ENCODE peak calls at places on chromosomes 4 and X, in eight cellular contexts. O is GM23338, S is GM12878, Z is SK-N-SH, P is Panc1, F is HCT116, L is K562, E is HepG2. H is an unnamed sample.

GRCh38 chr4:121799208-121799823 is 1.8 kb upstream of the EXOSC9 start:
- DNase-seq in O (no peak), S (no peak), Z (no peak), P (no peak), F (no peak), L (no peak), E (peak), H (no peak)

GRCh38 chr4:1105662-1106061 is 7.7 kb downstream of the RNF212 start:
- DNase-seq in O (peak), S (no peak), Z (no peak), P (no peak), F (no peak), L (no peak), E (no peak), H (no peak)

GRCh38 chrX:44903842-44904530 is 31.0 kb downstream of the KDM6A start:
- DNase-seq in O (no peak), S (no peak), Z (no peak), P (no peak), F (no peak), L (no peak), E (no peak), H (no peak)

GRCh38 chr4:41257901-41258300 is 1.2 kb downstream of the UCHL1 start:
- DNase-seq in O (no peak), S (no peak), Z (peak), P (no peak), F (no peak), L (no peak), E (no peak), H (no peak)

GRCh38 chrX:119573840-119574393 is 446 bp upstream of the UBE2A start:
- DNase-seq in O (peak), S (no peak), Z (peak), P (no peak), F (peak), L (peak), E (peak), H (peak)

GRCh38 chr4:139153411-139154133 is 23.4 kb downstream of the ELF2 start:
- DNase-seq in O (peak), S (no peak), Z (no peak), P (no peak), F (no peak), L (no peak), E (peak), H (no peak)

GRCh38 chr4:87865960-87866598 is 33.3 kb downstream of the MEPE start:
- DNase-seq in O (peak), S (no peak), Z (no peak), P (no peak), F (no peak), L (no peak), E (peak), H (no peak)

GRCh38 chr4:65502151-65502691 is 168.1 kb downstream of the EPHA5 start:
- DNase-seq in O (no peak), S (no peak), Z (no peak), P (peak), F (no peak), L (no peak), E (no peak), H (no peak)

GRCh38 chr4:112290341-112290740 is 4.6 kb upstream of the TIFA start:
- DNase-seq in O (no peak), S (no peak), Z (no peak), P (no peak), F (no peak), L (no peak), E (no peak), H (no peak)

GRCh38 chr4:1211951-1212545 is 36.9 kb downstream of the CTBP1 start:
- DNase-seq in O (no peak), S (no peak), Z (no peak), P (no peak), F (no peak), L (no peak), E (no peak), H (no peak)

GRCh38 chr4:138034871-138035270 is 207.3 kb downstream of the SLC7A11 start:
- DNase-seq in O (no peak), S (no peak), Z (no peak), P (no peak), F (no peak), L (no peak), E (no peak), H (peak)

GRCh38 chrX:15072259-15072658 is 197.6 kb downstream of the ASB9 start:
- DNase-seq in O (no peak), S (no peak), Z (no peak), P (no peak), F (no peak), L (no peak), E (no peak), H (no peak)

GRCh38 chrX:15072880-15073279 is 197.0 kb downstream of the ASB9 start:
- DNase-seq in O (no peak), S (no peak), Z (no peak), P (no peak), F (no peak), L (no peak), E (no peak), H (no peak)

DNA sequence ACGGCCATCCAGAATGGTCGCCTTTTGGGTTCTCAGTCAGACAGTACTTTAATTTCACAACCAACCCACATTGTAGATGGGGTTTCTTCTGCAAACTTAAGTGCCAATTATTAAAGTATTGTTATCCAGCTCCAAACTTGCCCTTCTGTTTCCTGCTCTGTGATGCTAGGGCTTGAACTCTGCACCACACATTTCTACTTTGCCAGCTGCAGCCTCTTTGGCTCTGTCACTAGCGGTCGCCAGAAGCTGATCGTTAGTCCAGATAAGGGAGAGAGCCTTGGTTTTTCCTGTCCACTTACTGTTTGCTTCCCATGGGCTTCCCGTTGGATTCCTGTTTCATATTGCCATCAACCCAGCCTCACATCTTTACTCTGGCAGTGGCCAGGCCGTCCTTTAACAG is 196.6 kb downstream of the ASB9 start:
- DNase-seq in O (no peak), S (no peak), Z (no peak), P (no peak), F (no peak), L (no peak), E (no peak), H (no peak)
- TF ChIP-seq REST in O (no peak), S (no peak), Z (no peak), P (no peak), F (no peak), L (no peak), E (no peak), H (no peak)

GRCh38 chrX:2693123-2693438 is 2.0 kb downstream of the CD99 start:
- DNase-seq in O (no peak), S (no peak), Z (no peak), P (no peak), F (no peak), L (no peak), E (no peak), H (no peak)

GRCh38 chrX:2693526-2694002 is 2.5 kb downstream of the CD99 start:
- DNase-seq in O (no peak), S (no peak), Z (no peak), P (no peak), F (no peak), L (no peak), E (no peak), H (no peak)

GRCh38 chrX:2696698-2697215 is 5.7 kb downstream of the CD99 start:
- DNase-seq in O (no peak), S (peak), Z (no peak), P (no peak), F (no peak), L (no peak), E (no peak), H (peak)

GRCh38 chrX:2692221-2693122 is 1.4 kb downstream of the CD99 start:
- DNase-seq in O (peak), S (no peak), Z (peak), P (no peak), F (no peak), L (peak), E (no peak), H (no peak)

DNA sequence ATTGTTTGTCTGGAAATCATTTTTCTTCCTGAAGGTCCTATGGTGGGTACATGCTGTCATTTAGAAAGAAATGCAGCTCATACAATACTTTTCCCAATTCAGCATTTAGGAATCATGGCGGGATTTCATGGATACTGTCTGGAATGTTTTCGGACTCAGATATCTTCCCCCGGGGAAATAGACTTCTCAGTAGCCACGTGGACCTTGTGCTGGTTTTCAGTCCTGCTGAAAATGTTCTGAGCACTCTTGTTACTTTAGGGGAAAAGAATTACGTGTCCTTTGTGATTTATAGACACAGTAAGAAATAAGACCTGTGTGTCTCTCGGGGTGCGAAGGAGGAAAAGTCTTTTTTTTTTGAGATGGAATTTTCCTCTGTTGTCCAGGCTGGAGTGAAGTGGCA is 3.8 kb downstream of the CD99 start:
- DNase-seq in O (no peak), S (no peak), Z (no peak), P (no peak), F (no peak), L (no peak), E (no peak), H (no peak)
- TF ChIP-seq POLR2AphosphoS5 in O (no peak), S (no peak), Z (no peak), P (no peak), F (no peak), L (no peak), E (no peak), H (no peak)

GRCh38 chrX:40154229-40154852 is 56.6 kb upstream of the BCOR start:
- DNase-seq in O (peak), S (no peak), Z (peak), P (no peak), F (no peak), L (peak), E (peak), H (peak)
- TF ChIP-seq REST in O (no peak), S (no peak), Z (no peak), P (no peak), F (no peak), L (no peak), E (no peak), H (peak)

DNA sequence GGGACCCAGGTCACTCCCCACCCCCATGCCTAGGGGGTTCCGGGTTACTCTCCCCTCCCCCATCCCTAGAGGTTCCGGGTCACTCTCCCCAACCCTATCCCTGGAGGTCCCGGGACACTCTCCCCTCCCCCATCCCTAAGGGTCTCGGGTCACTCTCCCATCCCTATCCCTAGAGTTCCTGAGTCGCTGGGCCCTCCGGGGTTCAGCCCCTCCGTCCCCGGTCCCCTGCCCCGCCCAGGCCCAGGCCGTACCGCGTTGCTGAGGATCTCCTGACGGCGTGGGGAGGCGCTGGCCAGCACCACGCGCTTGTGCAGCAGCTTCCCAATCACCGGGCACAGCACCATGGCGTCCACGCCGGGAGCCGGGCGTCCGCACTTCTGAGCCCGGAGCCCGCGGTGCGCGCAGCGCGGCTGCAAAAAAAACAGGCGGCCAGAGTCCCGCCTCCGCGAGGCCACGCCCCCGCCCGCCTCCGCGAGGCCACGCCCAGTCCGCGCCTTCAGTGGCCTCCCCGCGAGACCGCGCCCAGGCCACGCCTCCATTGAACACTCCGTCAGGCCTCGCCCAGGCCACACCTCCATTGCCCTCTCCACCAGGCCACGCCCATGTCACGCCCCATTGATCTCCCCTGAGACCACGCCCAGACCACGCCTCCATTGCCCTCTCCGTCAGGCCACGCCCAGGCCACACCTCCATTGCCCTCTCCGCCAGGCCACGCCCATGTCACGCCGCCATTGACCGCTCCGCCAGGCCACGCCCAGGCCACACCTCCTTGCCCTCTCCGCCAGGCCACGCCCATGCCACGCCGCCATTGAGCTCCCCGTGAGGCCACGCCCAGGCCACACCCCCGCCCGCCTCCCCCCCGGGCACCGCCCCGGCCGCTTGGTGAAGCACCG is at the start of gene ASMTL:
- DNase-seq in O (peak), S (peak), Z (peak), P (peak), F (peak), L (peak), E (peak), H (peak)
- TF ChIP-seq POLR2AphosphoS5 in O (peak), S (peak), Z (peak), P (peak), F (peak), L (peak), E (peak), H (peak)

GRCh38 chrX:40177489-40177888 is 79.7 kb upstream of the BCOR start:
- DNase-seq in O (no peak), S (no peak), Z (no peak), P (no peak), F (no peak), L (no peak), E (no peak), H (no peak)

GRCh38 chrX:40177942-40178715 is 80.4 kb upstream of the BCOR start:
- DNase-seq in O (no peak), S (no peak), Z (no peak), P (no peak), F (no peak), L (no peak), E (no peak), H (no peak)

GRCh38 chrX:40176256-40176978 is 78.7 kb upstream of the BCOR start:
- DNase-seq in O (peak), S (no peak), Z (peak), P (no peak), F (no peak), L (peak), E (peak), H (peak)

GRCh38 chrX:40175416-40176255 is 77.9 kb upstream of the BCOR start:
- DNase-seq in O (peak), S (no peak), Z (peak), P (no peak), F (no peak), L (peak), E (peak), H (peak)

DNA sequence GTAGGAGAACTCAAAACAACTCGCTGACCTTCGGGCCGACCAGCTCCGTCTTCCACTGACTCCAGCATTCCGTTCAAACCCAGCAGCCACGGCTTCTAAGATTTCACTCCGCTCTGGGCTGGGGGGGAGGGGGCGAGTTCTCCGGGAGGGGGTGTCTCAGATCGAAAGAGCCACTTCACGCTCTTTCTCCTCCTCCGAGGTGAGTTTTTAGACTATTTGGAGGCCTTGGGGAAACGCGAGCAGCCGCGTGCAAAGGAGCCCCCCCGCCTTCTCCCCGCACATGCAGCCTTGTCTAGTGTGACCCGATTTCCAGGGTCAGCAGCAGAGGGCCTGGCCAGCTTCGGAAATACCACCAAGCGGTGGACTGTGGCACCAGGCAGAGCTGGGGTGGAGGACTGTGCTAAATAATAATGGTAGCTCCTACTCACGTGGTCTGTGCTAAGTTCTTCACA is 79.2 kb upstream of the BCOR start:
- DNase-seq in O (peak), S (no peak), Z (peak), P (no peak), F (no peak), L (no peak), E (peak), H (no peak)
- TF ChIP-seq REST in O (no peak), S (no peak), Z (no peak), P (no peak), F (no peak), L (no peak), E (no peak), H (no peak)

DNA sequence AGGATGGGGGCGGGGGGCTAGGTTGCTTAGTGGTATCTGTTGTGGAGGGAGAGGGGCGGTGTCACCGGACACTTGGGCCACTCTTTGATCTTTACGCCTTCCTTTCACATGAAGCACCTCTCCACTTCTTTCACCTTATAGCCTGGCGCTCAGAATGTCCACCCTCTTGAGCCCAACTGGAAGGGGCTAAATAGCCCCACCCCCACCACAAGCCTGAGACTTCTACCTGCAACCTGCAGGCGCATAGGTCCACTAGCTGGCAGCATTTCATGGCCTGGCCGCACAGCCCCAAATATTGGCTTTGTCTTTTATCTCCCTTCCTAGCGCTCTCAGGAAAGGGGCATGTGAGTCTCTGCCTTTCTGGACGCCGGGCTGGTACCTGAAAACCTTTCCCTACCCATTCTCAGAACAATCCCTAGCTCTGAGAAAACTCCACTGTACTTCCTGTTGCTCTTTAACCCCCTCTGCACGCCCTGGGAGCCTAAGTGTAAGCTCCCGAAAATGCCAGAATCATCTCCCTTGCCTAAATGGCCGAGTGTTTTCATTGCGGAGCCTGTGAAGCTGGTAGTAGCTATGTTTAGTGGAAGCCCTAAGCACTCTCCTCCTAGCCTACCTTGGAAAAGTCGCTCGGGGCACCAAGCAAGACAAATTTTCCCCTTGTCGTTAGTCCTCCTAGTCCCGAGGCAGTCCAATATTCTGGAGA is 1.2 kb upstream of the TRPC5 start:
- DNase-seq in O (peak), S (no peak), Z (no peak), P (no peak), F (no peak), L (no peak), E (no peak), H (no peak)
- TF ChIP-seq POLR2AphosphoS5 in O (no peak), S (no peak), Z (no peak), P (no peak), F (no peak), L (no peak), E (no peak), H (no peak)

H was measured in HL-60.